ENCODE peak calls at places on chromosomes 5 and 9, in five cellular contexts. G is K562; P is mesenchymal stem cell; B is endothelial cell of umbilical vein; Q is CD8-positive, alpha-beta T cell. M is an unnamed sample.
A peak's percentile ranks its signal among the peaks of the same experiment; 100 is the strongest.

GRCh38 chr5:73892806-73893205 is 266.8 kb downstream of the ARHGEF28 start:
- DNase-seq in G (no peak), B (no peak), P (peak; percentile 69), Q (no peak), M (no peak)

GRCh38 chr5:80187691-80188090 is 68.2 kb downstream of the SERINC5 start:
- DNase-seq in P (no peak), Q (no peak), B (no peak), G (no peak), M (no peak)

GRCh38 chr9:70053864-70054263 is 10.2 kb downstream of the MAMDC2 start:
- DNase-seq in B (peak; percentile 84), Q (no peak), P (no peak), G (no peak), M (no peak)

GRCh38 chr5:34719029-34719428 is 62.9 kb downstream of the RAI14 start:
- DNase-seq in Q (no peak), G (no peak), B (no peak), P (no peak), M (no peak)

GRCh38 chr5:61409568-61409967 is 77.5 kb downstream of the ZSWIM6 start:
- DNase-seq in P (peak; percentile 96), B (peak; percentile 82), G (peak; percentile 27), Q (no peak), M (no peak)

GRCh38 chr9:36148652-36149051 is 12.1 kb downstream of the GLIPR2 start:
- DNase-seq in G (peak; percentile 47), P (peak; percentile 99), Q (peak; percentile 74), B (peak; percentile 86), M (peak; percentile 86)

GRCh38 chr5:33409435-33410146 is 31.2 kb upstream of the TARS1 start:
- DNase-seq in P (peak; percentile 81), Q (no peak), B (no peak), G (no peak), M (no peak)

GRCh38 chr9:133812077-133812868 is 74.1 kb upstream of the SARDH start:
- DNase-seq in B (no peak), Q (no peak), P (no peak), G (no peak), M (no peak)

GRCh38 chr5:143024227-143024920 is 254.2 kb downstream of the ARHGAP26 start:
- DNase-seq in G (no peak), P (no peak), Q (no peak), B (no peak), M (no peak)

GRCh38 chr9:35856882-35857281 is 13.3 kb downstream of the OR13J1 start:
- DNase-seq in B (no peak), P (no peak), G (no peak), Q (no peak), M (peak; percentile 7)

GRCh38 chr5:31066655-31067328 is 126.7 kb upstream of the CDH6 start:
- DNase-seq in P (no peak), Q (no peak), G (no peak), B (no peak), M (no peak)

GRCh38 chr9:71355884-71356283 is 234.5 kb upstream of the TRPM3 start:
- DNase-seq in P (no peak), B (no peak), Q (no peak), G (no peak), M (no peak)

GRCh38 chr5:102010644-102011043 is 285.4 kb downstream of the SLCO4C1 start:
- DNase-seq in G (no peak), Q (no peak), P (no peak), B (no peak), M (no peak)
- H3K27ac ChIP-seq in G (no peak overlapping the region), Q (no peak overlapping the region), P (no peak overlapping the region), B (no peak overlapping the region), M (no peak overlapping the region)

DNA sequence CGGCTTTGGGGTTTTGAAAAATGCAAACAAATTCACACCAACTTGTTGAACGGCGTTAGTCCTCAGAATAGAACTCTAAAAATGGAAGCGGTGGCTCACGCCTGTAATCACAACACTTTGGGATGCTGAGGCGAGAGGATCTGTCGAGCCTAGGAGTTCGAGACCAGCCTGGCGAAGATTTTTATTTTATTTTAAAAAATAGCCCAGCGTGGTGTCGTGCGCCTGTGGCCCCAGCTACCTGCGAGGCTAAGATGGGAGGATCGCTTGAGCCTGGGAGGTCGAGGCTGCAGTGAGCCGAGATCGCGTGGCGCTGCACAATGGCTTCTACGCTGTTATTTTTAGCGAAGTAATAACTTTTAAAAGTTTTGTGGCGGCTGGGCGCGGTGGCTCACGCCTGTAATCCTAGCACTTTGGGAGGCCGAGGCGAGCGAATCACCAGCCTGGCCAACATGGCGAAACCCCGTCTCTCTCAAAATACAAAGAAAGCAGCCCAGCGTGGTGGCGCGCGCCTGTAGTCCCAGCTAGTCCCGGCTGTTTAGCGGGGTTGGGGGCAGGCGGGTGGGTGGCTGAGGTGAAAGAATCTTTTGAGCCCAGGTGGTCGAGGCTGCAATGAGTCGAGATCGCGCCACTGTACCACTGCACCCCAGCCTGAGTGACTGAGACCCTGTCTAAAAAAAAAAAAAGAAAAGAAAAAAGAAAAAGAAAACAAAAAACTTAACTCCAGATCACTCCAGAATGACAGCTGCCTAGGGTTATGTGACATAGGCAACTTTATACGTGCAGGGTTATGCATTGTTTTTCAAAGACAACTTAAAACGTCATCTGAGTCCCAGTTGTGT is 808 bp upstream of the PLIN2 start:
- DNase-seq in Q (no peak), G (no peak), B (peak; percentile 59), P (peak; percentile 73), M (peak; percentile 32)
- H3K27ac ChIP-seq in Q (peak overlapping the region; percentile 83), G (peak overlapping the region; percentile 90), B (peak overlapping the region; percentile 76), P (peak overlapping the region; percentile 60), M (peak overlapping the region; percentile 96)

GRCh38 chr5:165871279-165871678 is 2365.9 kb downstream of the MAT2B start:
- DNase-seq in B (no peak), G (no peak), P (no peak), Q (no peak), M (no peak)
- H3K27ac ChIP-seq in B (no peak overlapping the region), G (no peak overlapping the region), P (no peak overlapping the region), Q (no peak overlapping the region), M (no peak overlapping the region)

GRCh38 chr5:151675956-151676712 is 10.6 kb downstream of the SPARC start:
- DNase-seq in G (no peak), P (no peak), B (peak; percentile 81), Q (no peak), M (no peak)
- H3K27ac ChIP-seq in G (no peak overlapping the region), P (peak overlapping the region; percentile 76), B (peak overlapping the region; percentile 99), Q (no peak overlapping the region), M (peak overlapping the region; percentile 80)

GRCh38 chr9:37239224-37239859 is 119.0 kb downstream of the ZCCHC7 start:
- DNase-seq in G (no peak), B (no peak), P (no peak), Q (no peak), M (no peak)
- H3K27ac ChIP-seq in G (peak overlapping the region; percentile 64), B (no peak overlapping the region), P (no peak overlapping the region), Q (no peak overlapping the region), M (no peak overlapping the region)

GRCh38 chr5:177175336-177175735 is 41.8 kb downstream of the NSD1 start:
- DNase-seq in G (no peak), Q (no peak), B (no peak), P (no peak), M (no peak)
- H3K27ac ChIP-seq in G (no peak overlapping the region), Q (no peak overlapping the region), B (no peak overlapping the region), P (no peak overlapping the region), M (no peak overlapping the region)

GRCh38 chr5:159844725-159845124 is 71.6 kb upstream of the ADRA1B start:
- DNase-seq in G (no peak), P (no peak), B (no peak), Q (no peak), M (no peak)
- H3K27ac ChIP-seq in G (no peak overlapping the region), P (no peak overlapping the region), B (no peak overlapping the region), Q (no peak overlapping the region), M (no peak overlapping the region)

DNA sequence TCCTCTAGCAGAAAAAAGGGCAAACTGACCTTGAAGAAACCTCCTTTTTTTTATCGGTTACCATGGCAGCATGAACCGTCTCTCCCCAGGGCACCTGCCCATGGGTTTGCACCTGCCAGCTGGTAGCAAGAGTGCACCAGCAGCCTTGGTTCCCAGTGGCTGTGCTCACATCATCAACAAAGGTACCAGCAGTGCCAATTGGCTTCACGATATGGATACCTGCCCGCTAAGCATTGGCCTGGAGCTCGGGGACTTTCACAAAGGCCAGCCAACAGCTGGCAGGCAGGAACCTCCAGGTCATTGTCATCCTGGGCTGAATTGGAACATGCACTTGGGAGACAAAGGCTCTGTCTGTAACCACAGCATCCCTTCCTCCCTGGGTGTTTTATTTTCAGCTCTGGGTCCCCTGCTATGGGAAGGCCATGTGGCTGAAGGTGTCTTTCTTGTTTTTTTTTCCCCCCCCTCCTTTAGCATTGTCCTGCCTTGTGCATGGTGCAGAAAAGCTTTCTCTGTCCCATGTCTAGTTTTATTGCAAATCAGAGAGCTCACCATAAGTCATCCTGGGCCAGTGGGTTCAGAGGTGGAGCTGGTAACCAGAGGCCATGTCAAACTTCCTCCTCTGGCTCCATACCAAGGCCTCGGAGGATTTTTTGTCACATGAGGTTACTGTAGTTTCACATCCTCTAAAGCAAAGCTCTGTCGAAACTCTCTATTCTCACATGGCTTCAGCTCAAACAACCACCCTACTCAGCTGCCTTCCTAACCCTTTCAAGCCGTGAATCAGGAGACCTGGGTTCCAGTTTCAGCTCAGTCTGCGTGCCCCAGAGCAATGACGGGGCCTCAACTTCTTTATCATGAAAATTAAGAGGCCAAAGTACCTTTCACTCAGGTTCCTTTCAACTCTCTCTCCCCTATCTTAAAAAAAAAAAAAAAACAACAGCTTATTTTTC is 145.5 kb upstream of the MAP3K1 start:
- DNase-seq in P (peak; percentile 43), B (no peak), Q (no peak), G (no peak), M (peak; percentile 56)
- H3K27ac ChIP-seq in P (no peak overlapping the region), B (no peak overlapping the region), Q (no peak overlapping the region), G (no peak overlapping the region), M (peak overlapping the region; percentile 73)